ENCODE peak calls at places on chromosomes 6 and 20, in five cellular contexts. C is OCI-LY7, M is lower lobe of right lung, H is lung, D is uterus. U is an unnamed sample.

GRCh38 chr20:36217226-36217625 is 19.1 kb upstream of the AAR2 start:
- DNase-seq in C (no peak), M (no peak), H (no peak), D (no peak), U (no peak)

GRCh38 chr6:43524483-43524961 is 7.6 kb downstream of the POLR1C start:
- DNase-seq in C (no peak), M (no peak), H (no peak), D (no peak), U (no peak)

GRCh38 chr6:14129572-14129971 is 12.0 kb downstream of the CD83 start:
- DNase-seq in C (peak; percentile 83), M (no peak), H (peak; percentile 36), D (peak; percentile 28), U (peak; percentile 32)

GRCh38 chr6:45922728-45923351 is 92.8 kb downstream of the CLIC5 start:
- DNase-seq in C (peak; percentile 39), M (peak; percentile 66), H (peak; percentile 66), D (peak; percentile 70), U (peak; percentile 58)

GRCh38 chr20:4117341-4117740 is 102.0 kb upstream of the RNF24 start:
- DNase-seq in C (no peak), M (no peak), H (no peak), D (no peak), U (no peak)

GRCh38 chr6:31615748-31616147 is 714 bp downstream of the AIF1 start:
- DNase-seq in C (peak; percentile 62), M (no peak), H (no peak), D (no peak), U (no peak)

GRCh38 chr6:30903236-30903635 is 4.8 kb upstream of the GTF2H4 start:
- DNase-seq in C (peak; percentile 30), M (no peak), H (no peak), D (no peak), U (no peak)

GRCh38 chr6:13600036-13600435 is 15.1 kb upstream of the NOL7 start:
- DNase-seq in C (no peak), M (no peak), H (no peak), D (no peak), U (no peak)

GRCh38 chr6:109396319-109396718 is 14.1 kb upstream of the CD164 start:
- DNase-seq in C (no peak), M (no peak), H (no peak), D (no peak), U (no peak)

GRCh38 chr6:125271486-125272159 is 30.1 kb downstream of the HDDC2 start:
- DNase-seq in C (no peak), M (no peak), H (no peak), D (no peak), U (no peak)

GRCh38 chr20:11993886-11994466 is 76.3 kb downstream of the BTBD3 start:
- DNase-seq in C (peak; percentile 2), M (no peak), H (no peak), D (no peak), U (no peak)

GRCh38 chr6:111564482-111564945 is 41.2 kb downstream of the TRAF3IP2 start:
- DNase-seq in C (no peak), M (no peak), H (no peak), D (peak; percentile 71), U (no peak)

GRCh38 chr6:16799279-16800193 is 38.3 kb upstream of the ATXN1 start:
- DNase-seq in C (no peak), M (no peak), H (no peak), D (no peak), U (no peak)

GRCh38 chr6:6891074-6891754 is 216.5 kb upstream of the RREB1 start:
- DNase-seq in C (no peak), M (no peak), H (no peak), D (no peak), U (no peak)

GRCh38 chr20:19934792-19935491 is 82.2 kb upstream of the NAA20 start:
- DNase-seq in C (no peak), M (peak; percentile 71), H (peak; percentile 71), D (no peak), U (peak; percentile 63)

GRCh38 chr6:46290916-46291633 is 120.3 kb upstream of the ENPP5 start:
- DNase-seq in C (no peak), M (no peak), H (no peak), D (no peak), U (no peak)

GRCh38 chr6:36809933-36810844 is 29.1 kb downstream of the CPNE5 start:
- DNase-seq in C (no peak), M (no peak), H (no peak), D (no peak), U (no peak)

GRCh38 chr6:54493138-54493537 is 184.9 kb downstream of the TINAG start:
- DNase-seq in C (no peak), M (no peak), H (no peak), D (no peak), U (no peak)

GRCh38 chr6:90217621-90218496 is 78.8 kb downstream of the BACH2 start:
- DNase-seq in C (no peak), M (peak; percentile 66), H (peak; percentile 32), D (no peak), U (no peak)

GRCh38 chr6:18081025-18081668 is 41.3 kb downstream of the NHLRC1 start:
- DNase-seq in C (no peak), M (no peak), H (no peak), D (no peak), U (no peak)

GRCh38 chr6:18080544-18080943 is 41.9 kb downstream of the NHLRC1 start:
- DNase-seq in C (no peak), M (no peak), H (no peak), D (no peak), U (no peak)

GRCh38 chr6:18076231-18076630 is 46.2 kb downstream of the NHLRC1 start:
- DNase-seq in C (no peak), M (no peak), H (no peak), D (no peak), U (no peak)

GRCh38 chr6:18078875-18079274 is 43.6 kb downstream of the NHLRC1 start:
- DNase-seq in C (no peak), M (no peak), H (no peak), D (no peak), U (no peak)

DNA sequence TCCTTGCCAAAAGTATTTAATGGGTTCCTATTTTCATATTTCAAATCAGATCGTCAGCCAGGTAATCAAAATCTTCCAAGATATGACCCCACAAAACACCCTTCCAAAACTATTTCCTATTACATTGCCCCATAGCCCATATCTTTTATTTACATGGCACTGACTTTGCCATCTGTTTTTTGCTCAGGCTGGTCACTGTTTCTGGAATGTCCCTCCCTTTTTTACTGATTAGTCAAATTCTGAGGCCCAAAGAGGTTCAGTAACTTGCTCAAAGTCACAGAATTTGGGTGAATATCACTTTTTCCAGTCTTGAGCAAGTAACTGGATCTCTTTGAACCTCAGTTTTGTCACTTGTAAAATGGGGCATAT is 40.8 kb downstream of the NHLRC1 start:
- DNase-seq in C (no peak), M (no peak), H (no peak), D (no peak), U (no peak)
- TF ChIP-seq CTCF in C (no peak), M (no peak), H (no peak), D (no peak), U (no peak)

DNA sequence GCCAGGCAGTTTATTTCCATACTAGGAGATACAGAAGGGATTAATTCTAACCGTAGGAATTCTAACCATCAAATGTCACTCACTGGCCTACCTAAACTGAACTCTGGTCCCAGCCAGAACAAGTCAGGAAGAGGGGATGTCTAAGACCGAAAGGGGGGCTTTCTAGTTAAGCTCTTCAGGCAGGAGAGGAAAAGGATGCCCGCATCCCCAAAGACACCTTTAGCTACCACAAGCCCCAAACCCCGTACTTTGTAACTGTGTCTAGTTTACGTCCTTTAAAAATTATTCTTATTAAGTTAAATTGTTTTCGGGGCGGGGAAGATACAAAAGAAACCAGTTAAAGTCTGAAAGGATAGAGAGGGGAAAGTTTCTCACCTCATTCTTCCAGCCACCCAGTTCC is 1.2 kb upstream of the ZNF76 start:
- DNase-seq in C (no peak), M (no peak), H (no peak), D (no peak), U (no peak)
- TF ChIP-seq CTCF in C (no peak), M (no peak), H (no peak), D (no peak), U (no peak)

GRCh38 chr6:157825243-157825904 is 2.3 kb downstream of the SNX9 start:
- DNase-seq in C (no peak), M (no peak), H (no peak), D (no peak), U (no peak)

GRCh38 chr6:157821342-157822033 is 1.6 kb upstream of the SNX9 start:
- DNase-seq in C (no peak), M (no peak), H (no peak), D (no peak), U (no peak)

GRCh38 chr6:157823001-157823522 is at the start of gene SNX9:
- DNase-seq in C (no peak), M (peak; percentile 85), H (peak; percentile 49), D (peak; percentile 81), U (peak; percentile 74)

GRCh38 chr6:157822221-157823000 is 635 bp upstream of the SNX9 start:
- DNase-seq in C (no peak), M (peak; percentile 46), H (no peak), D (peak; percentile 43), U (no peak)

DNA sequence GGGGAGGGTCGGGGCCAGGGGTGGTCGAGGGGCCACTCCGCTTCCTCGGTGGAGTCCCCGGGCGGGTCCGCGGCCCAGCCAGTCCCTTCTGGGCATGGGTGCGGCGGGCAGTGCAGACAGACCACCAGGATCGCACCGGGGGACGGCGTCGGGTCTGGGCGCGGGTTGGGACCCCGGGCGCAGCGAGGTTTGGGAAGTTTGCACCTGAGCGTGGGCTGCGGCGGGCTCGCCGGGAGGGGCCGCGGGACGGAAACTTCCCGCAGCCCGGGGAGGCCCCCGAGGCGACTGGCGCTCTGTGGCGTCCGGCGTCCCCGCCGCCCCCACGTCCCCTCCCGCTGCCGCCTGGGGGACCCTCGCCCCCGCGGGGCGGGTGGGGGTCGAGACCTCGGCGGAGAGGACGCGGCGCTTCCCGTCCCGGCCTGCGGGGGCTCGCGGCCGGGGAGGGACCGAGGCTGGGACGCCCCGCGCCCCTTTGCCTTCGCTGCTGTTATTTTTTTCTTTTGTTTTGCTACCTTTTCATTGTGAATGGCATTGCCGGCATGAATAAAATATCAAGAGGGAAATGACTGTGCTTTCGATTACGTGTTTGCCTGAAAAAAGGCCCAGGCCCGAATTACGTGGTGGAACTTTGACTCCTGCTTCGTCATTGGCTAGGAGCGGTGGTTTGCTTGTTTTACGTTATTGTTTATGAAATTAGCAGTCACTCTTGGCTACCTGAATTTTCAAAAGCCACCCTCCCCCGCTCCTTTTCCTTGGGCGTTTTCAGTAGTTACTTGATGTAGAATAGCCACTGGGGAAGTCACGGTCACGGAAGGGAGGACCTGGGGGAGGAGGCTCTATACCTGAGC is 701 bp downstream of the SNX9 start:
- DNase-seq in C (no peak), M (peak; percentile 51), H (no peak), D (peak; percentile 54), U (peak; percentile 54)
- TF ChIP-seq CTCF in C (no peak), M (no peak), H (no peak), D (peak; percentile 41), U (no peak)

DNA sequence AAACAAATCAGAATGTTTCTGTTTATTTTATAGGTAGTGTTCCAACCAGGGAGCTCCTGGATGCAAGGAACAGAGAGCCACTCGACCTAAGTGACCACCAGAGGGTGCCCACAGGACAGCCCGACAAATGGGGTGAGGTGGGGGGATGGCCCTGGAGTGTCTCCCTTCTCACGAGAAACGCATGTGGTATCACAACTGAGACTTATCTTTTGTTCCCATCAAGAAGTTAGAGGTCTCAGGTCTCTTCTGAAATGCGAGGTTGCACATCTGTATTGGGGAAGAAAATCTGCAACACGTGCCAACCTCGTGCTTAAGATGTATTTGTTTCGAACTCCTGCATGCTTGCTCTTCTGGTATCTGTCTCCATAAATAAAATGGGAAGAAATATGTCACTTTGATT is 104.0 kb downstream of the ISM1 start:
- DNase-seq in C (no peak), M (no peak), H (no peak), D (no peak), U (no peak)
- TF ChIP-seq CTCF in C (peak; percentile 27), M (peak; percentile 40), H (no peak), D (no peak), U (no peak)

GRCh38 chr6:136338486-136338885 is 48.8 kb upstream of the BCLAF1 start:
- DNase-seq in C (no peak), M (no peak), H (no peak), D (no peak), U (peak; percentile 56)
- TF ChIP-seq CTCF in C (peak; percentile 21), M (no peak), H (no peak), D (no peak), U (no peak)